ENCODE peak calls at places on chromosomes 3 and 15, in seven cellular contexts. G is left ventricle myocardium inferior, E is GM20000, C is dorsolateral prefrontal cortex, V is A549, P is coronary artery, H is natural killer cell. O is an unnamed sample.

GRCh38 chr3:129599607-129600006 is 6.9 kb downstream of the PLXND1 start:
- DNase-seq in G (peak), E (no peak), C (no peak), V (no peak), P (no peak), H (no peak), O (no peak)

GRCh38 chr15:98568382-98569017 is 79.8 kb upstream of the IGF1R start:
- DNase-seq in G (no peak), E (no peak), C (no peak), V (no peak), P (no peak), H (no peak), O (no peak)

GRCh38 chr3:171054921-171055320 is 28.4 kb upstream of the SLC2A2 start:
- DNase-seq in G (no peak), E (no peak), C (no peak), V (no peak), P (no peak), H (no peak), O (no peak)

GRCh38 chr15:91116379-91117067 is 16.5 kb downstream of the SV2B start:
- DNase-seq in G (no peak), E (peak), C (no peak), V (no peak), P (peak), H (no peak), O (no peak)

GRCh38 chr3:13161021-13161759 is 88.0 kb upstream of the IQSEC1 start:
- DNase-seq in G (no peak), E (no peak), C (no peak), V (no peak), P (no peak), H (no peak), O (peak)

GRCh38 chr3:77873599-77873998 is 833.7 kb downstream of the ROBO2 start:
- DNase-seq in G (no peak), E (no peak), C (no peak), V (no peak), P (no peak), H (no peak), O (no peak)

GRCh38 chr3:148718982-148719862 is 21.5 kb downstream of the AGTR1 start:
- DNase-seq in G (no peak), E (no peak), C (no peak), V (no peak), P (no peak), H (no peak), O (no peak)

GRCh38 chr3:184419171-184419570 is 39.3 kb downstream of the CHRD start:
- DNase-seq in G (no peak), E (no peak), C (no peak), V (no peak), P (no peak), H (no peak), O (no peak)

GRCh38 chr3:51671090-51672082 is at the start of gene TEX264:
- DNase-seq in G (peak), E (peak), C (peak), V (peak), P (no peak), H (peak), O (peak)

GRCh38 chr15:34239151-34239761 is 14.4 kb downstream of the EMC4 start:
- DNase-seq in G (no peak), E (peak), C (no peak), V (peak), P (no peak), H (no peak), O (no peak)

GRCh38 chr3:12775226-12775625 is 16.2 kb upstream of the TMEM40 start:
- DNase-seq in G (no peak), E (no peak), C (no peak), V (no peak), P (no peak), H (no peak), O (no peak)

GRCh38 chr15:92383528-92384326 is 10.0 kb upstream of the ST8SIA2 start:
- DNase-seq in G (no peak), E (peak), C (no peak), V (peak), P (no peak), H (no peak), O (no peak)

GRCh38 chr3:155744626-155745324 is at the start of gene PLCH1:
- DNase-seq in G (peak), E (peak), C (no peak), V (peak), P (peak), H (peak), O (no peak)

GRCh38 chr3:185552358-185552877 is at the start of gene LIPH:
- DNase-seq in G (no peak), E (peak), C (no peak), V (peak), P (no peak), H (no peak), O (no peak)

GRCh38 chr3:46480481-46481195 is 15.9 kb upstream of the LTF start:
- DNase-seq in G (no peak), E (no peak), C (no peak), V (no peak), P (peak), H (no peak), O (no peak)

GRCh38 chr15:98881526-98882517 is 125.8 kb downstream of the PGPEP1L start:
- DNase-seq in G (no peak), E (peak), C (no peak), V (no peak), P (no peak), H (no peak), O (no peak)

GRCh38 chr15:70093481-70094309 is 4.0 kb downstream of the TLE3 start:
- DNase-seq in G (no peak), E (peak), C (no peak), V (no peak), P (no peak), H (no peak), O (no peak)

GRCh38 chr15:71110800-71111565 is 4.3 kb upstream of the THSD4 start:
- DNase-seq in G (no peak), E (no peak), C (no peak), V (no peak), P (no peak), H (no peak), O (no peak)

GRCh38 chr3:184574552-184575430 is 13.2 kb downstream of the EPHB3 start:
- DNase-seq in G (no peak), E (no peak), C (no peak), V (no peak), P (no peak), H (no peak), O (no peak)

GRCh38 chr3:130992344-130992743 is 34.3 kb downstream of the ASTE1 start:
- DNase-seq in G (no peak), E (no peak), C (no peak), V (no peak), P (no peak), H (no peak), O (no peak)

GRCh38 chr3:186021673-186022362 is 84.0 kb upstream of the TRA2B start:
- DNase-seq in G (no peak), E (no peak), C (no peak), V (no peak), P (no peak), H (no peak), O (no peak)

GRCh38 chr3:30628931-30629590 is 22.7 kb downstream of the TGFBR2 start:
- DNase-seq in G (no peak), E (no peak), C (no peak), V (no peak), P (no peak), H (no peak), O (no peak)

GRCh38 chr3:128301186-128302023 is 148.1 kb downstream of the EEFSEC start:
- DNase-seq in G (no peak), E (no peak), C (no peak), V (no peak), P (peak), H (no peak), O (peak)

GRCh38 chr3:37904614-37905047 is 43.0 kb downstream of the CTDSPL start:
- DNase-seq in G (no peak), E (no peak), C (no peak), V (no peak), P (no peak), H (no peak), O (no peak)

GRCh38 chr3:111803123-111803593 is 55.9 kb upstream of the PHLDB2 start:
- DNase-seq in G (peak), E (no peak), C (no peak), V (peak), P (peak), H (no peak), O (peak)

GRCh38 chr3:152069871-152070270 is 196.4 kb downstream of the SUCNR1 start:
- DNase-seq in G (no peak), E (no peak), C (no peak), V (no peak), P (no peak), H (no peak), O (no peak)

GRCh38 chr15:91022832-91023129 is 387 bp upstream of the VPS33B start:
- DNase-seq in G (no peak), E (peak), C (no peak), V (no peak), P (no peak), H (no peak), O (no peak)

GRCh38 chr3:106392905-106393304 is 524.1 kb upstream of the CBLB start:
- DNase-seq in G (no peak), E (no peak), C (no peak), V (no peak), P (no peak), H (no peak), O (no peak)

GRCh38 chr3:39781632-39782031 is 27.8 kb upstream of the MYRIP start:
- DNase-seq in G (no peak), E (no peak), C (no peak), V (no peak), P (no peak), H (no peak), O (no peak)

GRCh38 chr15:97790180-97790579 is 170.3 kb upstream of the ARRDC4 start:
- DNase-seq in G (no peak), E (no peak), C (no peak), V (no peak), P (no peak), H (no peak), O (no peak)

GRCh38 chr3:181279239-181279565 is 289.7 kb upstream of the DNAJC19 start:
- DNase-seq in G (no peak), E (no peak), C (no peak), V (no peak), P (no peak), H (no peak), O (no peak)

GRCh38 chr15:67189326-67190051 is 65.0 kb downstream of the AAGAB start:
- DNase-seq in G (peak), E (no peak), C (no peak), V (no peak), P (peak), H (no peak), O (peak)

GRCh38 chr15:25655168-25655956 is 207.8 kb downstream of the ATP10A start:
- DNase-seq in G (no peak), E (no peak), C (no peak), V (no peak), P (no peak), H (no peak), O (no peak)

GRCh38 chr3:62065985-62066693 is 307.2 kb downstream of the FEZF2 start:
- DNase-seq in G (no peak), E (no peak), C (no peak), V (no peak), P (no peak), H (no peak), O (no peak)

GRCh38 chr3:182621435-182622240 is 171.7 kb upstream of the ATP11B start:
- DNase-seq in G (no peak), E (no peak), C (no peak), V (no peak), P (no peak), H (no peak), O (no peak)
- TF ChIP-seq CTCF in G (no peak), E (no peak), C (peak), V (peak), P (no peak), H (no peak), O (peak)

DNA sequence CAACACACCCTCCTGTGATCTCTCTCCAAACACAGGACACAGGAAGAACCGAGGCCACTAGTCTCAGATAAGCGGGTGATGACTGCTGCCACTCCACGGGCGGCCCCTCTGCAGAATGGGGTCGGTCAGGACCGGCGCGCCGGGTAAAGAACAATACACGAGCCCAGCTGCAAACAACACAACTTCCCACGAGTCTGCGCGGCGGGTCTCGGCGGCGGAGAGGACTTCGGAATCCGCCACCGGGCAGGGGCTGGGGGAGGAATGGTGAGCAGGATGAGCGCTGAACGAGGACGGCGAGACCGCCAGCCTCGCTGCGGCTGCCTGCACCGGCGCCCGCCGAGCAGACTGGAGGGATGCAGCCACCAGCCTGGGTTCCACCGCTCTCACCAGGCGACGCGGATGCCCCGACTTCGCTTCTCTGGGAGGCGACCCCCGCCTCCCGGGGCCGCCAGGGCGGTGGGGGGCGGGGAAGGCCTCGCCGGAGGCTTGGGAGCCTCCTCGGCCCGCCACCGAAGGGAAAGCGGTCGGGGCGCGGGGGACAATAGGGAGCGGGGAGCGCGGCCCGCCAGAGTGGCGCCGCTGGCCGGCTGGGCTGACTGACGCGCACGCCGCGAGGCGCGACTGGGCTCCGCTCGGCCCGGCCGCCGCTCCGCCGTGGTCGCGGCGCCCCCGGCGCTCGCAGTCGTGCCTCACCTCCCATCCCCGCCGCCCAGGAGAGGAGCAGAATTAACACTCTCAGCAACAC is 548 bp downstream of the ADAM10 start:
- DNase-seq in G (peak), E (peak), C (peak), V (peak), P (peak), H (peak), O (peak)
- TF ChIP-seq CTCF in G (no peak), E (no peak), C (no peak), V (no peak), P (no peak), H (no peak), O (no peak)

GRCh38 chr3:89246326-89246725 is 138.9 kb downstream of the EPHA3 start:
- DNase-seq in G (no peak), E (no peak), C (no peak), V (no peak), P (no peak), H (no peak), O (no peak)
- TF ChIP-seq CTCF in G (no peak), E (no peak), C (no peak), V (no peak), P (no peak), H (no peak), O (no peak)

DNA sequence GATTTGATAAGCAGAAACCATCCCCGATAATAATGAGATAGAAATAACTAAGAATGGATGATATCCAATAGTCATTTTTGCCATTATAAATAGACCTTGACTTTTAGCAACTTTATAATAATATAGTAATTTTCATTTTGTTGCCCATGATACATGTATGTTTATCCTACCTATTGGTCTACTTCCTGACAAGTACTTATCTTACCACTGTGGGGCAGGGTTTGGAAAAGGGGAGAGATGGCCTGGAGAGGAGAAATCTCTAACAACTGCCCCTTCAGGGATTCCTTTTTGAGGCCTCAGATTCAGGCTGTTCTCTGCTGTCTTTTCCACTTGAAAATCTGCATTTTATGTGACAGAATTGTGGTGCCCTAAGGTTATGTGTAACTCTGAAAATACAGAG is 42.2 kb downstream of the FAM98B start:
- DNase-seq in G (no peak), E (no peak), C (no peak), V (no peak), P (no peak), H (no peak), O (no peak)
- TF ChIP-seq CTCF in G (no peak), E (no peak), C (no peak), V (no peak), P (no peak), H (no peak), O (no peak)

GRCh38 chr15:28192772-28193171 is 93.7 kb upstream of the OCA2 start:
- DNase-seq in G (no peak), E (no peak), C (no peak), V (no peak), P (no peak), H (no peak), O (no peak)

GRCh38 chr15:28190391-28191174 is 91.5 kb upstream of the OCA2 start:
- DNase-seq in G (no peak), E (no peak), C (no peak), V (no peak), P (no peak), H (no peak), O (no peak)

DNA sequence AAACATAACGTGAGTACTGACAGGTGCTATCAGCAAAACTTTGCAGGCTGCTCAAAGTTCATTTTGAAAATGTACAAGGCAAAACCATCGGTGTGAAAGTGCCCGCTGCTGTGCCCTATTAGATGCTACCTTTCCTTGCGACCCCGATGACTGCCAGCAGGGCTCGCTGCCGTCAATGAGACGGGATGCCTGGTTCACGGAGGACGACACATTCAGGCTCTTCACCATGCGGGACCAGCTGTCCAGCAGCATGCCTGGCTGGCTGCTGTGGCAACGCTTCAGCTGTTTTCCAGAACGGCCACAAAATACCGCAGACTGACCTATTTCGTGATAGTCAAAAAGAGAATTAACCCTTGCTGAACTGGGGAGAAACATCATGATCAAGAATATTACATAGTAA is 92.7 kb upstream of the OCA2 start:
- DNase-seq in G (peak), E (no peak), C (peak), V (no peak), P (no peak), H (no peak), O (no peak)
- TF ChIP-seq CTCF in G (peak), E (no peak), C (peak), V (no peak), P (peak), H (no peak), O (peak)

DNA sequence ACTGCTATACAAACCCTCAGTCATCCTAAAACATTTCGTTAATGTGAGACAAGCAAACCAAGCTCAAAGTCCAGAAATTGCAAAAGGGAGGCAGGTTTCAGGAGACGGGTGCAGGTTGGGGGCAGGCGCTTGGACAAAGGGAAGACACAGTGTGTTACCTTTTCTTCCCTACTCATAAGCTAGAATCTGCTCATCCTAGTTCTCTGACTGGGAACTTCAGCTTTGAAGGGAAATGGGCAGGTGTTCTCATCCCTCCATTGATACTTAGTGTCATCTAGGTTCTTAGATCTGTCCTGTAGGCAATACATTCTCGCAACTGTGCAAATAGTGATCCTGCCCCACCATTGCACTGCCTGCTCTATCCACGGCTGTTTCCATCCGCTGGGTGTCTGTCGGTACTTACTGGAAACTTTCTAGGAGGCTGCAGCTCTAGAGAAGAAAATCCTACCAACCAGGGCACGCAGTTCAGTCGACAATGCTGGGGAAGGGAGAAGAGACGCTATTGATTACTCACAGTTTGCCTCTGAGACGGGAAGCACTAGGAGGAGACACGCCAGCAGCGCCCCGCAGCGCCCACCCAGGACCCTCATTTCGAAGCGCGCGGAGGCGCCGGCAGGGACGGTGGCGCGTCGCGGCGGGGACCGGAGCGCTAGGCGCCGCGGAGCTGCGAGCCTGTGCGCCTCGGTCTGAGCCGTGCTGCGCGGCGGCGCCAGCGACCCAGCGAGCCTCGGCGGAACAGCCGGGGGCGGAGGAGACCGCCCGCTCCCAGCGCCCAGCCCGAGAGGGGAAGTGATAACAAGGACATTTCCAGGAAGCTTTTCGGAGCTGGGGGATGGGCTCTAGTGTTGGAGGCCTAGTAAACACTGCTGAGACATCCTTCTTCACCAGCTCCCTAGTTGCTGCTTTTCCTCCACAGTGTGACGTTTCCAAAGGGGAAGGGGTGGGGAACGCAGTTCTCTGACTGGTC is at the start of gene PROS1:
- DNase-seq in G (peak), E (peak), C (peak), V (peak), P (peak), H (no peak), O (peak)
- TF ChIP-seq CTCF in G (peak), E (no peak), C (no peak), V (peak), P (no peak), H (no peak), O (peak)

GRCh38 chr15:101540480-101541239 is 51.2 kb upstream of the PCSK6 start:
- DNase-seq in G (no peak), E (no peak), C (no peak), V (no peak), P (peak), H (no peak), O (peak)
- TF ChIP-seq CTCF in G (peak), E (no peak), C (no peak), V (peak), P (no peak), H (no peak), O (no peak)

DNA sequence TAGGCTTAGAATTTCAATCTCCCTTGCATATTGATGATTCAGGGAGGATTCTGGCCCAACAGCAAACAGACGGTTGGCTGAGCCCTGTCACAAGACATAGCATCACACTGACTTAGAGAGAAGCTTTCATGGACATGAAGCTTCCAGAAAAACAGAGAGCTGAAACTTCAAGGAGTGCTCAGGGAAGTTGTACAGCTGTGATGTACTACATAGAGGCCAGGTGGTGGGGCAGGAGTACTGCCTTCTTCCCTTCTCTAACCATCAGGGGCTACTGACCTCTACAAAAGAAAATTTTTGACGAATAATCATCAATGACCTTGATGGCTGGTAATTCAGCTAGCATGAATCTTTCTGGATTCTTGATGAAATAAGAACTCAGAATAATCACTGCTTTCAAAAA is 378.5 kb downstream of the ERC2 start:
- DNase-seq in G (no peak), E (no peak), C (no peak), V (no peak), P (no peak), H (no peak), O (no peak)
- TF ChIP-seq CTCF in G (no peak), E (no peak), C (no peak), V (no peak), P (no peak), H (no peak), O (no peak)